ENCODE peak calls at places on chromosomes 13 and 19, in five cellular contexts. X is brain microvascular endothelial cell, J is NCI-H2081, E is NAMALWA, M is NCI-H69. N is an unnamed sample.

GRCh38 chr13:109859898-109860297 is 73.5 kb upstream of the IRS2 start:
- DNase-seq in J (no peak), M (no peak), E (no peak), X (no peak), N (no peak)

GRCh38 chr13:59493436-59493965 is 670.2 kb downstream of the DIAPH3 start:
- DNase-seq in M (no peak), J (no peak), E (no peak), X (no peak), N (no peak)

GRCh38 chr13:93715866-93716265 is 489.3 kb downstream of the GPC6 start:
- DNase-seq in J (no peak), X (peak), M (no peak), E (no peak), N (no peak)

GRCh38 chr13:113077566-113077952 is 28.0 kb upstream of the F7 start:
- DNase-seq in J (no peak), M (no peak), X (no peak), E (no peak), N (no peak)

GRCh38 chr13:75704942-75705320 is 68.8 kb downstream of the LMO7 start:
- DNase-seq in X (no peak), J (no peak), M (peak), E (no peak), N (peak)

GRCh38 chr19:7482584-7483439 is 6.0 kb downstream of the PEX11G start:
- DNase-seq in J (no peak), X (no peak), E (no peak), M (peak), N (peak)

GRCh38 chr19:5452594-5453565 is 2.3 kb upstream of the ZNRF4 start:
- DNase-seq in X (peak), M (peak), J (no peak), E (peak), N (no peak)

GRCh38 chr19:9917322-9917721 is 19.0 kb downstream of the OLFM2 start:
- DNase-seq in J (no peak), M (peak), X (peak), E (peak), N (peak)

GRCh38 chr19:41945135-41945766 is 13.9 kb downstream of the RABAC1 start:
- DNase-seq in M (no peak), E (peak), J (no peak), X (no peak), N (no peak)

GRCh38 chr19:18167975-18168645 is 5.5 kb upstream of the IFI30 start:
- DNase-seq in M (peak), J (no peak), X (peak), E (peak), N (peak)

GRCh38 chr19:45577111-45577905 is 7.3 kb downstream of the OPA3 start:
- DNase-seq in J (no peak), X (peak), E (no peak), M (no peak), N (no peak)

GRCh38 chr13:84672616-84673015 is 790.3 kb upstream of the SLITRK1 start:
- DNase-seq in J (no peak), M (peak), X (no peak), E (no peak), N (no peak)

GRCh38 chr13:55244991-55245644 is 1895.6 kb upstream of the PRR20A start:
- DNase-seq in E (peak), M (peak), J (peak), X (no peak), N (no peak)

GRCh38 chr19:14413765-14414171 is 5.4 kb downstream of the DDX39A start:
- DNase-seq in X (no peak), J (no peak), E (no peak), M (no peak), N (no peak)

GRCh38 chr19:30222428-30222873 is 149.7 kb upstream of the ZNF536 start:
- DNase-seq in J (no peak), E (peak), M (no peak), X (no peak), N (no peak)

GRCh38 chr13:66405908-66406802 is 824.0 kb downstream of the PCDH9 start:
- DNase-seq in X (peak), M (peak), J (no peak), E (no peak), N (no peak)

GRCh38 chr13:79966502-79966901 is 374.4 kb downstream of the SPRY2 start:
- DNase-seq in M (no peak), J (no peak), E (no peak), X (no peak), N (no peak)

GRCh38 chr19:29543381-29543780 is 17.6 kb downstream of the VSTM2B start:
- DNase-seq in J (no peak), X (no peak), E (no peak), M (no peak), N (no peak)

GRCh38 chr19:2650515-2650914 is 52.0 kb downstream of the GNG7 start:
- DNase-seq in M (no peak), X (no peak), J (no peak), E (no peak), N (no peak)

GRCh38 chr19:1853295-1854031 is 5.2 kb upstream of the REXO1 start:
- DNase-seq in E (peak), M (peak), X (peak), J (peak), N (no peak)

N was measured in NCI-H345.